ENCODE peak calls at places on chromosomes 7 and 10, in six cellular contexts. A, D, Q, E, H and Y are unnamed samples. For H3K4me1, the result is how much of the 10 kb centered on the place peaks cover.

GRCh38 chr10:42783181-42783549 is 570 bp downstream of the BMS1 start:
- DNase-seq in E (peak), D (peak), H (no peak), A (no peak), Q (no peak), Y (no peak)

GRCh38 chr7:30817060-30817770 is 46.0 kb downstream of the MINDY4 start:
- DNase-seq in E (peak), H (no peak), Q (no peak), A (no peak), D (no peak), Y (no peak)

GRCh38 chr10:52778511-52779392 is 6.2 kb upstream of the MBL2 start:
- DNase-seq in D (peak), E (peak), A (peak), H (no peak), Q (peak), Y (no peak)

GRCh38 chr7:15011289-15011688 is 108.7 kb upstream of the DGKB start:
- DNase-seq in H (no peak), E (no peak), D (no peak), A (no peak), Q (no peak), Y (no peak)

GRCh38 chr10:72784551-72785421 is 92.8 kb downstream of the MCU start:
- DNase-seq in E (peak), Q (peak), D (peak), H (no peak), A (peak), Y (peak)

GRCh38 chr10:89516149-89516832 is 19.1 kb downstream of the SLC16A12 start:
- DNase-seq in D (peak), E (peak), H (no peak), Q (peak), A (no peak), Y (peak)

GRCh38 chr10:62048919-62049636 is 147.6 kb downstream of the ARID5B start:
- DNase-seq in Q (peak), A (peak), D (peak), E (peak), H (peak), Y (peak)

GRCh38 chr7:141012044-141012685 is 2.6 kb downstream of the MRPS33 start:
- DNase-seq in D (peak), H (peak), E (peak), A (peak), Q (no peak), Y (no peak)

GRCh38 chr7:116025098-116025809 is 5.3 kb downstream of the TFEC start:
- DNase-seq in E (peak), A (no peak), H (no peak), D (peak), Q (no peak), Y (no peak)

GRCh38 chr10:5999440-6000165 is 22.3 kb upstream of the IL15RA start:
- DNase-seq in Q (no peak), H (peak), A (no peak), D (no peak), E (no peak), Y (no peak)

GRCh38 chr7:30503273-30504212 is 1.1 kb downstream of the GGCT start:
- DNase-seq in Q (no peak), A (no peak), E (no peak), H (no peak), D (peak), Y (no peak)

GRCh38 chr7:154767194-154767593 is 235.7 kb downstream of the PAXIP1 start:
- DNase-seq in H (no peak), D (no peak), E (no peak), Q (no peak), A (no peak), Y (no peak)

GRCh38 chr7:100568936-100569844 is 4.5 kb downstream of the SAP25 start:
- DNase-seq in A (peak), Q (no peak), D (peak), E (no peak), H (peak), Y (peak)

DNA sequence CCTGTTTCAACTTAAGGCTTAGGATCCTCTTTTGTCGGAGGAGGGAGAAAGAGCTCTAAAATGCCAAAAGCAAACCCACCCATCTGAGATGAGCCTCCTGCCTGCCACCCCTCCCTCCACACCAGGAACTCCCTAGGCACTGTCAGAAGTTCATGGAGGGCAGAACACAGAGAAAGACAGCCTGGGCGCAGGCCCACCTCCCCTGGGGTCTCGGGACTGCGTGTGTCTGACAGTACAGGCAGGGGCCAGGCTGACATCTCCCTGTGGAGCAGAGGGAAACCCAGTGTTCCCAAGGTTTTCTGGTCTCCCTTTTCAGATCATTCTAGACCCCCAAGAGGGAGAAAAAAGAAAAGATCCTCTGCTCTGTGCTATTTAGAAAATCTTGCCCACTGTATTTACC is 5.3 kb downstream of the PDIA4 start:
- DNase-seq in D (no peak), H (no peak), A (no peak), E (no peak), Q (no peak), Y (no peak)
- H3K4me1 ChIP-seq in D (under half), H (under half), A (under half), E (under half), Q (under half), Y (under half)

DNA sequence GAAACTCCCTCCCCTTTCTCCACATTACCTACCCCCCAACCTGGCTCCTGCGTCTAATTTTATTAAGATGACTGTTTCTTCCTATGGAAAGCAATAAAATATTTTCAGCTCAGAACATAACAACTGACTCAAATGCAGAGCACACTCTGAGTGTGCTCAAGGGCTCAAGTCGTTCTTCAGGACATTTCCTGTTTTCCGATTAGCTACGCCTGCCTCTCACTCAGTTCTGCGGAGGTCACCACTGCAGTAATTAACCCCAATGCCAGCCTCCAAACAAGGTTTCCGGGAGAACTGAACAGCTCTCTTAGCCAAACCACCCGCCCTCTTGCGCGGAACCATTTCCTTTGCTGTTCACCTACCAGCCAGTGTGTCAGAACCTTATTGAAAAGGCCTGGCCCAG is 19.3 kb downstream of the MYOF start:
- DNase-seq in Q (no peak), H (no peak), A (no peak), D (peak), E (peak), Y (peak)
- H3K4me1 ChIP-seq in Q (under half), H (under half), A (half or more), D (under half), E (half or more), Y (under half)

DNA sequence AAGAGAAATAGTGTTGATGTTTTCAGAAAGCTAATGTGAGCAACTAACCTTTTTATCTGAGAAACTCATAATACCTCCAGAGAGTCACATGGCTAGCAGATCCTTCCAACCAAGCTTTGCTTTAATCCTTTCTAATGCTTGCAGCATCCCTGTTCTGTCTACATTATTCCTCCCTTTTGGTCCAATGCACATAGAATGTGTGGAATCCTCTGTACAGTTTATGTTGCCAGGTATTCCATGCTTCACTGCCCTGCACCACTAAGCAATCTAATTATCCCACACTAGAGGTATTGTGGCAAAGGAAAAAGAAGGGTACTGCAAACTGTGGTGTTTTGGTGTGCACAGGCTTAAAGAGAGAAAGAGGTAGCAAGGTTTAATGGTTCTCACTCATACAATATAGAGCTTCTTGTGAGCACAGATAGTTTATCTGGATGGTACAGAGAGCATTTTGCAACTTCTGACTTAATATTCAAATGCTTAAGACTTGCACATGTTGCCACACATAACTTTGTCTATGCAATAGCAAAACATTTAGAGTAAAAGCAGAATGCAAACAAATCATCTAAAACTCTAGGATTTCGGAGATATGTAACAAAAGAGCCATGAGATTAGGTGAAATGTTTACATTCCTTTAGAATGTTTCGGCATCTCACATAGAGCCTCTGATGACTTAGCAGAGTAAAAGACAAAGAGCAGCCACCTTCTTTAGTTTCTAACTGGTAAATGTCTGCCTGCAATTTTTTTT is 717.2 kb upstream of the LRRN3 start:
- DNase-seq in Q (no peak), E (peak), H (no peak), A (peak), D (no peak), Y (no peak)
- H3K4me1 ChIP-seq in Q (under half), E (under half), H (under half), A (under half), D (under half), Y (under half)

GRCh38 chr7:157009170-157009777 is 1.2 kb downstream of the MNX1 start:
- DNase-seq in D (no peak), A (peak), H (no peak), Q (peak), E (no peak), Y (no peak)

GRCh38 chr7:157008206-157009169 is 2.0 kb downstream of the MNX1 start:
- DNase-seq in E (no peak), A (no peak), Q (peak), D (no peak), H (no peak), Y (no peak)

GRCh38 chr7:157006829-157007469 is 3.5 kb downstream of the MNX1 start:
- DNase-seq in E (no peak), A (no peak), H (no peak), Q (no peak), D (no peak), Y (no peak)

GRCh38 chr7:157006205-157006747 is 4.2 kb downstream of the MNX1 start:
- DNase-seq in Q (peak), A (no peak), E (no peak), H (no peak), D (no peak), Y (no peak)

GRCh38 chr7:157007470-157008066 is 2.9 kb downstream of the MNX1 start:
- DNase-seq in Q (peak), A (peak), D (no peak), H (no peak), E (no peak), Y (no peak)
- H3K4me1 ChIP-seq in Q (under half), A (under half), D (under half), H (under half), E (under half), Y (under half)

GRCh38 chr10:104049497-104050250 is 36.0 kb downstream of the COL17A1 start:
- DNase-seq in H (no peak), E (peak), D (peak), Q (no peak), A (no peak), Y (no peak)

GRCh38 chr10:104054430-104054829 is 31.2 kb downstream of the COL17A1 start:
- DNase-seq in Q (no peak), A (no peak), H (no peak), D (no peak), E (peak), Y (no peak)

GRCh38 chr10:104056619-104057273 is 28.9 kb downstream of the COL17A1 start:
- DNase-seq in E (no peak), A (no peak), D (no peak), H (no peak), Q (no peak), Y (no peak)

GRCh38 chr10:104057717-104058116 is 28.0 kb downstream of the COL17A1 start:
- DNase-seq in D (no peak), H (no peak), Q (no peak), E (no peak), A (no peak), Y (no peak)

GRCh38 chr10:104052351-104052885 is 33.3 kb downstream of the COL17A1 start:
- DNase-seq in E (no peak), A (no peak), D (peak), H (no peak), Q (no peak), Y (no peak)
- H3K4me1 ChIP-seq in E (under half), A (under half), D (under half), H (under half), Q (under half), Y (under half)

GRCh38 chr10:107913317-107914294 is 749.1 kb upstream of the SORCS1 start:
- DNase-seq in D (peak), Q (no peak), E (no peak), A (no peak), H (no peak), Y (no peak)
- H3K4me1 ChIP-seq in D (under half), Q (under half), E (under half), A (under half), H (under half), Y (under half)

GRCh38 chr10:49109669-49110335 is 5.5 kb downstream of the VSTM4 start:
- DNase-seq in Q (peak), A (no peak), D (peak), H (no peak), E (peak), Y (peak)
- H3K4me1 ChIP-seq in Q (under half), A (under half), D (under half), H (under half), E (under half), Y (half or more)

GRCh38 chr10:80500572-80501380 is 36.9 kb upstream of the SH2D4B start:
- DNase-seq in Q (peak), A (no peak), D (peak), H (no peak), E (no peak), Y (no peak)
- H3K4me1 ChIP-seq in Q (under half), A (half or more), D (under half), H (half or more), E (under half), Y (half or more)

GRCh38 chr7:98130959-98131358 is 24.3 kb downstream of the LMTK2 start:
- DNase-seq in E (no peak), D (peak), A (no peak), Q (no peak), H (no peak), Y (no peak)
- H3K4me1 ChIP-seq in E (under half), D (under half), A (under half), Q (under half), H (under half), Y (under half)